ENCODE peak calls at places on chromosomes 4 and X, in seven cellular contexts. Q is choroid plexus epithelial cell; K is NAMALWA; B is heart left ventricle; F is astrocyte of the spinal cord; Z is stimulated activated CD4-positive, alpha-beta T cell treated with anti-CD3 and anti-CD28 coated beads, Interleukin-2, amount 100 ng/mL, for 48 hours; H is left colon. N is an unnamed sample.

GRCh38 chr4:14241574-14241973 is 614.0 kb upstream of the BOD1L1 start:
- DNase-seq in K (no peak), F (no peak), B (no peak), Q (no peak), Z (no peak), H (no peak), N (no peak)

GRCh38 chrX:51798701-51799100 is 55.5 kb downstream of the GSPT2 start:
- DNase-seq in Q (no peak), K (peak), B (no peak), F (no peak), Z (no peak), H (no peak), N (no peak)

GRCh38 chrX:66676413-66676812 is 37.5 kb upstream of the EDA2R start:
- DNase-seq in F (peak), K (no peak), Z (no peak), H (no peak), B (no peak), Q (peak), N (no peak)

GRCh38 chr4:39357002-39357401 is 9.2 kb downstream of the RFC1 start:
- DNase-seq in F (no peak), H (no peak), Z (no peak), Q (no peak), B (no peak), K (peak), N (no peak)

GRCh38 chr4:154004859-154005520 is 216.1 kb upstream of the SFRP2 start:
- DNase-seq in H (no peak), B (no peak), Z (no peak), K (no peak), F (peak), Q (peak), N (no peak)

GRCh38 chr4:153799708-153800074 is 10.8 kb upstream of the SFRP2 start:
- DNase-seq in F (no peak), K (no peak), Q (peak), Z (no peak), H (no peak), B (no peak), N (no peak)

GRCh38 chr4:69910016-69910782 is 20.7 kb upstream of the CSN1S1 start:
- DNase-seq in Z (no peak), Q (peak), H (no peak), B (no peak), K (no peak), F (peak), N (no peak)

GRCh38 chr4:110310795-110311194 is 112.4 kb upstream of the ELOVL6 start:
- DNase-seq in K (peak), B (no peak), F (no peak), H (no peak), Q (no peak), Z (no peak), N (no peak)

GRCh38 chr4:42519803-42520417 is 122.6 kb downstream of the SHISA3 start:
- DNase-seq in Z (peak), K (peak), B (no peak), H (peak), Q (peak), F (peak), N (peak)

GRCh38 chr4:95095352-95095974 is 337.7 kb downstream of the BMPR1B start:
- DNase-seq in B (no peak), H (no peak), Q (peak), Z (no peak), K (peak), F (peak), N (no peak)

GRCh38 chrX:11770320-11770719 is 12.3 kb downstream of the MSL3 start:
- DNase-seq in Z (no peak), H (peak), Q (peak), B (no peak), F (peak), K (peak), N (peak)

GRCh38 chr4:101101072-101101471 is 246.3 kb downstream of the PPP3CA start:
- DNase-seq in Z (no peak), B (no peak), F (no peak), K (no peak), H (no peak), Q (no peak), N (no peak)

GRCh38 chr4:24824720-24825119 is 29.3 kb downstream of the SOD3 start:
- DNase-seq in H (no peak), Q (no peak), F (no peak), Z (no peak), B (no peak), K (no peak), N (no peak)

GRCh38 chrX:12245650-12246645 is 107.7 kb downstream of the FRMPD4 start:
- DNase-seq in B (no peak), Q (peak), K (no peak), F (peak), H (no peak), Z (no peak), N (no peak)

GRCh38 chr4:37590016-37590415 is 96.2 kb downstream of the RELL1 start:
- DNase-seq in Z (no peak), K (no peak), B (no peak), Q (no peak), F (no peak), H (no peak), N (no peak)

GRCh38 chr4:152065545-152065944 is 304.7 kb upstream of the GATB start:
- DNase-seq in Q (no peak), B (no peak), F (no peak), K (no peak), H (no peak), Z (no peak), N (peak)

GRCh38 chr4:8702516-8703400 is 110.2 kb downstream of the CPZ start:
- DNase-seq in F (no peak), H (no peak), B (no peak), K (no peak), Q (no peak), Z (no peak), N (no peak)

GRCh38 chrX:151970027-151970426 is 4.4 kb downstream of the GABRE start:
- DNase-seq in B (no peak), H (no peak), F (no peak), Q (no peak), K (no peak), Z (no peak), N (no peak)

GRCh38 chrX:3748052-3748559 is 34.7 kb upstream of the PRKX start:
- DNase-seq in K (no peak), B (no peak), Z (no peak), H (no peak), Q (no peak), F (no peak), N (no peak)

GRCh38 chr4:40648742-40649281 is 19.1 kb upstream of the RBM47 start:
- DNase-seq in K (no peak), H (no peak), B (peak), Q (no peak), F (no peak), Z (no peak), N (no peak)

GRCh38 chr4:6470502-6471302 is 1.7 kb downstream of the PPP2R2C start:
- DNase-seq in Q (peak), Z (no peak), B (peak), H (peak), F (peak), K (no peak), N (peak)

GRCh38 chr4:47374477-47374876 is 89.0 kb downstream of the COMMD8 start:
- DNase-seq in H (no peak), Q (peak), B (no peak), F (peak), Z (no peak), K (no peak), N (no peak)

GRCh38 chr4:158999849-159000248 is 103.0 kb upstream of the RAPGEF2 start:
- DNase-seq in Q (no peak), Z (no peak), F (no peak), K (no peak), H (no peak), B (no peak), N (no peak)

GRCh38 chrX:150036181-150036580 is 97.9 kb upstream of the EOLA2 start:
- DNase-seq in F (peak), B (no peak), Z (no peak), K (no peak), Q (no peak), H (peak), N (no peak)

GRCh38 chrX:154714925-154715324 is 36.0 kb downstream of the GAB3 start:
- DNase-seq in Q (peak), Z (peak), B (no peak), K (peak), H (no peak), F (peak), N (peak)

GRCh38 chr4:7817877-7818675 is 121.6 kb downstream of the AFAP1 start:
- DNase-seq in B (peak), Q (no peak), H (no peak), F (no peak), Z (no peak), K (no peak), N (no peak)

GRCh38 chr4:185421366-185422124 is 4.2 kb downstream of the UFSP2 start:
- DNase-seq in Z (no peak), K (no peak), F (peak), Q (peak), H (no peak), B (no peak), N (no peak)

GRCh38 chrX:68894513-68895338 is 65.9 kb downstream of the EFNB1 start:
- DNase-seq in Q (peak), K (no peak), Z (no peak), H (peak), B (peak), F (peak), N (peak)

GRCh38 chr4:137519406-137519805 is 12.9 kb downstream of the PCDH18 start:
- DNase-seq in Z (no peak), H (no peak), Q (peak), F (peak), K (no peak), B (no peak), N (no peak)

GRCh38 chr4:17098401-17098800 is 200.0 kb upstream of the LDB2 start:
- DNase-seq in F (no peak), Z (no peak), K (no peak), H (no peak), Q (no peak), B (no peak), N (no peak)

GRCh38 chr4:40923326-40924095 is 173.8 kb downstream of the NSUN7 start:
- DNase-seq in B (no peak), K (no peak), F (no peak), Q (no peak), Z (no peak), H (no peak), N (no peak)

GRCh38 chr4:103054030-103054429 is 22.5 kb downstream of the SLC9B2 start:
- DNase-seq in Q (no peak), F (no peak), H (no peak), B (no peak), Z (no peak), K (no peak), N (no peak)

GRCh38 chr4:8568068-8568668 is 12.0 kb upstream of the GPR78 start:
- DNase-seq in Z (no peak), F (no peak), Q (peak), H (no peak), K (no peak), B (no peak), N (no peak)

GRCh38 chr4:42768125-42768748 is 111.3 kb upstream of the ATP8A1 start:
- DNase-seq in Z (no peak), B (no peak), F (no peak), K (peak), H (peak), Q (no peak), N (peak)

GRCh38 chr4:184960505-184960971 is 57.8 kb upstream of the HELT start:
- DNase-seq in B (no peak), Q (peak), F (peak), H (no peak), K (no peak), Z (no peak), N (no peak)

GRCh38 chrX:66049056-66049455 is 9.2 kb upstream of the VSIG4 start:
- DNase-seq in Z (no peak), K (no peak), F (no peak), B (no peak), Q (no peak), H (no peak), N (no peak)